ENCODE peak calls at places on chromosomes 3 and 15, in nine cellular contexts. A is brain microvascular endothelial cell; G is pancreas; J is GM12865; M is A549; S is OCI-LY7; T is BJ; R is tibial artery; F is CD8-positive, alpha-beta T cell. Q is an unnamed sample.
A peak's percentile ranks its signal among the peaks of the same experiment; 100 is the strongest.

GRCh38 chr3:143067201-143067600 is 52.4 kb upstream of the CHST2 start:
- DNase-seq in M (no peak), G (no peak), R (no peak), J (no peak), T (no peak), A (no peak), F (no peak), S (no peak), Q (no peak)

GRCh38 chr3:57696861-57697321 is 4.0 kb upstream of the DENND6A start:
- DNase-seq in S (no peak), J (no peak), M (no peak), G (peak; percentile 57), T (no peak), R (no peak), F (no peak), A (no peak), Q (no peak)

GRCh38 chr3:192812736-192813383 is 85.5 kb upstream of the FGF12 start:
- DNase-seq in J (peak; percentile 44), M (peak; percentile 61), T (no peak), S (peak; percentile 10), R (no peak), A (peak; percentile 67), F (no peak), G (peak; percentile 34), Q (no peak)

GRCh38 chr15:98714906-98715305 is 66.6 kb downstream of the IGF1R start:
- DNase-seq in T (no peak), R (peak; percentile 77), F (no peak), J (no peak), S (no peak), G (no peak), A (no peak), M (no peak), Q (no peak)

GRCh38 chr3:121958801-121959200 is 63.2 kb downstream of the ILDR1 start:
- DNase-seq in T (no peak), G (no peak), M (no peak), S (no peak), R (no peak), A (no peak), J (no peak), F (no peak), Q (no peak)

GRCh38 chr3:46853441-46854410 is 9.5 kb downstream of the MYL3 start:
- DNase-seq in F (no peak), A (no peak), T (no peak), G (no peak), R (peak; percentile 35), M (no peak), S (no peak), J (no peak), Q (peak; percentile 34)

GRCh38 chr3:146390006-146390772 is 79.2 kb downstream of the PLSCR2 start:
- DNase-seq in J (no peak), M (no peak), T (no peak), S (no peak), A (no peak), F (no peak), G (no peak), R (no peak), Q (no peak)

GRCh38 chr3:170709046-170709445 is 123.2 kb upstream of the SLC7A14 start:
- DNase-seq in R (no peak), G (no peak), J (no peak), S (no peak), T (peak; percentile 85), F (no peak), A (peak; percentile 49), M (no peak), Q (peak; percentile 66)

GRCh38 chr15:35151381-35151780 is 66.3 kb upstream of the NANOGP8 start:
- DNase-seq in S (no peak), J (no peak), F (no peak), M (no peak), T (no peak), G (no peak), A (no peak), R (no peak), Q (no peak)

GRCh38 chr15:78242128-78242527 is 7.8 kb upstream of the ACSBG1 start:
- DNase-seq in M (peak; percentile 41), R (no peak), G (no peak), J (peak; percentile 18), S (peak; percentile 13), T (no peak), F (no peak), A (no peak), Q (peak; percentile 36)

GRCh38 chr15:70245932-70246622 is 148.4 kb upstream of the TLE3 start:
- DNase-seq in A (peak; percentile 63), F (no peak), M (no peak), J (peak; percentile 70), G (no peak), T (no peak), S (no peak), R (no peak), Q (peak; percentile 69)

GRCh38 chr15:72154316-72154715 is 36.1 kb downstream of the SENP8 start:
- DNase-seq in T (no peak), R (no peak), G (no peak), S (no peak), M (no peak), A (no peak), F (no peak), J (no peak), Q (no peak)

GRCh38 chr3:33364531-33365128 is 75.6 kb downstream of the UBP1 start:
- DNase-seq in R (no peak), J (no peak), T (no peak), M (no peak), F (no peak), A (peak; percentile 54), G (no peak), S (no peak), Q (no peak)

DNA sequence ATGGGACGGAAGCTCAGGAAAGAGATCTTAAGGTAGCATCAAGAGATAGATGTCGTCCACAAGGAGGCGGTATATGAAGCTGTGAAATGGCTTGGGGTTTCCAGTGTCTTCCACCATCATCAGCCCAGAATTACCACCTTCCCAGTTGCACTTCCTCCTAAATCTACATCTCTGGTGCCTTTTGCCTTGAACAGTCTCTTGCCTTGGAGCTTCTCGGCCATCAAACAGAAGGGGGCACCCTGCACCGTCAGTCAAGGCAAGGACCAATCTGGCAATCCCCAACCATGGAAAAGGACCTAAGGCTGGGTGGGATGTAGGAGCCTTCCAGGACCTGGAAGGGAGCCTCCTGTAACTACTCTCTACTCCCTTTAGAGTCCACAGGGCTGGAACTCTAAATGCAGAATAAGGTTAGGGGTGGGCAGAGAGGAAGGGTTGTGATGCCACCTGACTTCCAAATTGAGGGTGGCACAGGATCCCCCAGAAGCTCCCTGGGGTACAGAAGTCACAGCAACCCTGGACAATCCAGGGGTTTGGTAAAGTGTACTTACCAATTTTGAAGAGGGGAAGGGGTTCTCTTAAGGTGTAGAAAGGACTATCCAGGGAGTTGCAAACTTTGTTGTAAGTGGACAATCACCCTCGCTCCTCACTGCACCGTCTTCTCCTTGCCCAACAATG is 1.0 kb upstream of the RYR3 start:
- DNase-seq in M (peak; percentile 46), J (peak; percentile 70), F (no peak), G (no peak), S (peak; percentile 27), R (peak; percentile 77), T (no peak), A (no peak), Q (peak; percentile 65)
- TF ChIP-seq CTCF in M (peak; percentile 14), J (peak; percentile 47), F (no peak), G (no peak), S (peak; percentile 69), R (peak; percentile 39), T (no peak), A (peak; percentile 60), Q (no peak)

GRCh38 chr15:85036716-85037115 is 55.1 kb downstream of the PDE8A start:
- DNase-seq in R (no peak), S (no peak), J (no peak), G (no peak), F (no peak), T (no peak), M (no peak), A (no peak), Q (no peak)

GRCh38 chr15:85033148-85033547 is 51.5 kb downstream of the PDE8A start:
- DNase-seq in T (no peak), A (no peak), M (no peak), J (no peak), G (no peak), R (no peak), F (no peak), S (no peak), Q (no peak)

GRCh38 chr15:85031944-85032587 is 50.4 kb downstream of the PDE8A start:
- DNase-seq in A (no peak), J (no peak), S (no peak), T (no peak), M (no peak), G (no peak), F (no peak), R (no peak), Q (no peak)

GRCh38 chr15:85037617-85038016 is 56.0 kb downstream of the PDE8A start:
- DNase-seq in F (no peak), S (no peak), A (no peak), J (no peak), T (no peak), G (no peak), M (no peak), R (no peak), Q (no peak)

GRCh38 chr15:85035980-85036379 is 54.3 kb downstream of the PDE8A start:
- DNase-seq in M (no peak), F (no peak), A (no peak), R (no peak), J (no peak), S (no peak), G (no peak), T (no peak), Q (no peak)
- TF ChIP-seq CTCF in M (no peak), F (no peak), A (no peak), R (no peak), J (no peak), S (no peak), G (no peak), T (no peak), Q (no peak)

GRCh38 chr3:35867782-35868181 is 228.5 kb downstream of the ARPP21 start:
- DNase-seq in S (no peak), G (no peak), R (no peak), T (no peak), M (no peak), J (no peak), F (no peak), A (no peak), Q (no peak)

GRCh38 chr3:35862057-35862456 is 222.7 kb downstream of the ARPP21 start:
- DNase-seq in G (no peak), S (no peak), M (no peak), J (no peak), F (no peak), A (no peak), R (no peak), T (no peak), Q (no peak)

DNA sequence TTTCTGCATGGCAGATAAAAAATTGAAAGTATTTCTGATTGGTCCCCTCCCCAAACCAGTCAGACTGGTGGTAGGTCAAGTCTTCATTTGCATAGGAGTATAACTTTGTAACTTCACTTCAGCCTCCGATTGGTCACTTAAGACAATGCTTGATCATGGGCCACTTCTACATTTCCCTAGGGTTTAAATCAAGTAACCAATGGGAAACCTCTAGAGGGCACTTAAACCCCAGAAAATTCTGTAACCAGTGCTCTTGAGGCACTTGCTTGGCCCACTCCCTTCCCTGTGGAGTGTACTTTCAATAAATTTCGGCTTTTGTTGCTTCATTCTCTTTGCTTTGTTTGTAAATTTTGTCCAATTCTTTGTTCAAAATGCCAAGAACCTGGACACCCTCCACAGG is 225.5 kb downstream of the ARPP21 start:
- DNase-seq in S (no peak), R (no peak), J (no peak), G (no peak), T (no peak), F (no peak), A (no peak), M (no peak), Q (no peak)
- TF ChIP-seq CTCF in S (peak; percentile 27), R (no peak), J (no peak), G (no peak), T (no peak), F (no peak), A (no peak), M (no peak), Q (no peak)

GRCh38 chr3:16658004-16658932 is 53.0 kb upstream of the DAZL start:
- DNase-seq in S (peak; percentile 5), F (no peak), J (no peak), M (no peak), G (no peak), A (no peak), T (no peak), R (no peak), Q (no peak)
- TF ChIP-seq CTCF in S (peak; percentile 27), F (no peak), J (no peak), M (no peak), G (no peak), A (peak; percentile 57), T (peak; percentile 16), R (no peak), Q (no peak)